ENCODE peak calls at places on chromosome 7, in five cellular contexts. M is HCT116; S is globus pallidus; W is CD4-positive, alpha-beta T cell; Y is activated CD4-positive, CD25-positive, alpha-beta regulatory T cell. K is an unnamed sample.
A peak's percentile ranks its signal among the peaks of the same experiment; 100 is the strongest.

GRCh38 chr7:81175291-81175942 is 256.6 kb upstream of the SEMA3C start:
- DNase-seq in M (no peak), S (no peak), W (no peak), Y (no peak), K (no peak)

GRCh38 chr7:5396542-5396941 is 27.1 kb downstream of the TNRC18 start:
- DNase-seq in M (peak; percentile 54), S (no peak), W (peak; percentile 41), Y (peak; percentile 37), K (peak; percentile 67)

GRCh38 chr7:120857558-120858298 is at the start of gene TSPAN12:
- DNase-seq in M (peak; percentile 73), S (peak; percentile 61), W (no peak), Y (peak; percentile 2), K (no peak)

GRCh38 chr7:105654095-105654686 is 72.9 kb upstream of the EFCAB10 start:
- DNase-seq in M (no peak), S (no peak), W (no peak), Y (no peak), K (no peak)

GRCh38 chr7:139730746-139731612 is 46.8 kb downstream of the HIPK2 start:
- DNase-seq in M (no peak), S (no peak), W (peak; percentile 8), Y (no peak), K (no peak)

GRCh38 chr7:129569811-129570215 is 41.7 kb upstream of the NRF1 start:
- DNase-seq in M (peak; percentile 63), S (no peak), W (no peak), Y (no peak), K (no peak)

GRCh38 chr7:142303650-142304049 is 45.8 kb upstream of the PRSS58 start:
- DNase-seq in M (peak; percentile 18), S (peak; percentile 21), W (no peak), Y (no peak), K (peak; percentile 31)

GRCh38 chr7:85612514-85612913 is 425.7 kb upstream of the SEMA3D start:
- DNase-seq in M (no peak), S (no peak), W (no peak), Y (no peak), K (no peak)

GRCh38 chr7:139004321-139005075 is 23.3 kb upstream of the KIAA1549 start:
- DNase-seq in M (no peak), S (no peak), W (no peak), Y (no peak), K (no peak)

GRCh38 chr7:55111007-55111406 is 92.2 kb downstream of the EGFR start:
- DNase-seq in M (no peak), S (peak; percentile 51), W (no peak), Y (no peak), K (no peak)

GRCh38 chr7:17968791-17969715 is 28.8 kb upstream of the SNX13 start:
- DNase-seq in M (no peak), S (no peak), W (no peak), Y (no peak), K (no peak)

GRCh38 chr7:116542618-116543017 is 17.8 kb downstream of the CAV1 start:
- DNase-seq in M (no peak), S (no peak), W (no peak), Y (no peak), K (no peak)

GRCh38 chr7:105759670-105760548 is 116.5 kb downstream of the ATXN7L1 start:
- DNase-seq in M (peak; percentile 45), S (peak; percentile 33), W (no peak), Y (no peak), K (no peak)

GRCh38 chr7:70856889-70857511 is 274.9 kb upstream of the GALNT17 start:
- DNase-seq in M (peak; percentile 13), S (peak; percentile 32), W (peak; percentile 20), Y (no peak), K (peak; percentile 2)

GRCh38 chr7:129793506-129794310 is 159.1 kb downstream of the UBE2H start:
- DNase-seq in M (no peak), S (no peak), W (no peak), Y (no peak), K (no peak)

GRCh38 chr7:44057849-44058758 is 7.3 kb downstream of the PGAM2 start:
- DNase-seq in M (no peak), S (no peak), W (no peak), Y (no peak), K (no peak)

GRCh38 chr7:135441791-135442190 is 68.1 kb downstream of the CNOT4 start:
- DNase-seq in M (peak; percentile 23), S (no peak), W (no peak), Y (no peak), K (no peak)

GRCh38 chr7:16978358-16979244 is 96.8 kb upstream of the AGR3 start:
- DNase-seq in M (no peak), S (no peak), W (no peak), Y (no peak), K (no peak)

GRCh38 chr7:23864984-23865383 is 155.0 kb downstream of the STK31 start:
- DNase-seq in M (no peak), S (no peak), W (no peak), Y (no peak), K (no peak)

GRCh38 chr7:3260425-3260762 is 40.7 kb upstream of the SDK1 start:
- DNase-seq in M (no peak), S (no peak), W (no peak), Y (no peak), K (no peak)

GRCh38 chr7:130009848-130010688 is 41.1 kb downstream of the ZC3HC1 start:
- DNase-seq in M (peak; percentile 91), S (no peak), W (no peak), Y (no peak), K (no peak)